ENCODE peak calls at places on chromosome 15, in seven cellular contexts. B, U, Z, D, R, A and Q are unnamed samples.

GRCh38 chr15:64807751-64808222 is 17.7 kb downstream of the PIF1 start:
- DNase-seq in B (no peak), U (no peak), Z (no peak), D (no peak), R (no peak), A (no peak), Q (no peak)

GRCh38 chr15:66023322-66023972 is 154.2 kb downstream of the RAB11A start:
- DNase-seq in B (no peak), U (no peak), Z (peak), D (no peak), R (no peak), A (no peak), Q (no peak)

GRCh38 chr15:63093486-63094205 is 28.0 kb upstream of the LACTB start:
- DNase-seq in B (peak), U (peak), Z (peak), D (peak), R (peak), A (peak), Q (peak)

GRCh38 chr15:74322558-74323180 is 44.8 kb downstream of the CYP11A1 start:
- DNase-seq in B (peak), U (peak), Z (peak), D (peak), R (peak), A (peak), Q (no peak)

GRCh38 chr15:63344737-63345390 is 36.8 kb downstream of the CA12 start:
- DNase-seq in B (peak), U (no peak), Z (no peak), D (peak), R (no peak), A (no peak), Q (no peak)

GRCh38 chr15:74752486-74753395 is 4.1 kb downstream of the CYP1A2 start:
- DNase-seq in B (peak), U (no peak), Z (no peak), D (no peak), R (no peak), A (no peak), Q (no peak)

GRCh38 chr15:29034593-29035364 is 149.0 kb downstream of the APBA2 start:
- DNase-seq in B (no peak), U (no peak), Z (no peak), D (no peak), R (no peak), A (no peak), Q (no peak)

GRCh38 chr15:91678003-91678402 is 175.5 kb upstream of the SLCO3A1 start:
- DNase-seq in B (peak), U (no peak), Z (no peak), D (no peak), R (no peak), A (no peak), Q (no peak)

GRCh38 chr15:39498642-39499041 is 82.2 kb upstream of the THBS1 start:
- DNase-seq in B (no peak), U (no peak), Z (no peak), D (no peak), R (no peak), A (no peak), Q (no peak)

GRCh38 chr15:77866596-77867125 is 210.8 kb downstream of the TBC1D2B start:
- DNase-seq in B (no peak), U (no peak), Z (no peak), D (no peak), R (no peak), A (no peak), Q (no peak)

GRCh38 chr15:61003683-61004299 is 225.3 kb downstream of the RORA start:
- DNase-seq in B (no peak), U (no peak), Z (no peak), D (no peak), R (no peak), A (no peak), Q (no peak)

GRCh38 chr15:68209735-68210408 is 4.7 kb upstream of the CALML4 start:
- DNase-seq in B (peak), U (peak), Z (no peak), D (no peak), R (no peak), A (no peak), Q (no peak)

GRCh38 chr15:40793216-40793989 is 13.5 kb upstream of the ZFYVE19 start:
- DNase-seq in B (peak), U (no peak), Z (peak), D (no peak), R (no peak), A (peak), Q (no peak)

GRCh38 chr15:69749797-69750196 is 297.2 kb downstream of the RPLP1 start:
- DNase-seq in B (no peak), U (no peak), Z (no peak), D (no peak), R (no peak), A (no peak), Q (no peak)

GRCh38 chr15:74312445-74313007 is 54.9 kb downstream of the CYP11A1 start:
- DNase-seq in B (no peak), U (no peak), Z (no peak), D (no peak), R (no peak), A (peak), Q (no peak)

GRCh38 chr15:47750030-47750739 is 32.9 kb downstream of the SEMA6D start:
- DNase-seq in B (peak), U (no peak), Z (peak), D (no peak), R (no peak), A (no peak), Q (no peak)

GRCh38 chr15:39454189-39454986 is 126.5 kb upstream of the THBS1 start:
- DNase-seq in B (peak), U (no peak), Z (no peak), D (no peak), R (no peak), A (peak), Q (no peak)

GRCh38 chr15:78077053-78077859 is at the start of gene TBC1D2B:
- DNase-seq in B (peak), U (peak), Z (peak), D (peak), R (peak), A (peak), Q (peak)

GRCh38 chr15:85334241-85334640 is 46.2 kb upstream of the AKAP13 start:
- DNase-seq in B (no peak), U (no peak), Z (no peak), D (no peak), R (no peak), A (no peak), Q (no peak)

GRCh38 chr15:100043732-100044131 is 298.0 kb downstream of the ADAMTS17 start:
- DNase-seq in B (peak), U (no peak), Z (no peak), D (no peak), R (no peak), A (no peak), Q (no peak)

GRCh38 chr15:77021803-77022381 is 27.0 kb downstream of the PSTPIP1 start:
- DNase-seq in B (peak), U (no peak), Z (peak), D (no peak), R (no peak), A (no peak), Q (no peak)

GRCh38 chr15:74449643-74450205 is 11.2 kb downstream of the UBL7 start:
- DNase-seq in B (no peak), U (no peak), Z (no peak), D (no peak), R (no peak), A (no peak), Q (no peak)

GRCh38 chr15:37289109-37289765 is 188.9 kb upstream of the MEIS2 start:
- DNase-seq in B (peak), U (no peak), Z (no peak), D (peak), R (no peak), A (no peak), Q (no peak)

GRCh38 chr15:85598718-85599398 is 195.9 kb downstream of the KLHL25 start:
- DNase-seq in B (no peak), U (no peak), Z (no peak), D (no peak), R (no peak), A (no peak), Q (no peak)

GRCh38 chr15:100349696-100350433 is 8.1 kb upstream of the ADAMTS17 start:
- DNase-seq in B (peak), U (peak), Z (peak), D (peak), R (peak), A (peak), Q (peak)

GRCh38 chr15:61169904-61170695 is 59.0 kb downstream of the RORA start:
- DNase-seq in B (no peak), U (no peak), Z (no peak), D (no peak), R (no peak), A (no peak), Q (no peak)

GRCh38 chr15:98177950-98178848 is 217.7 kb downstream of the ARRDC4 start:
- DNase-seq in B (peak), U (no peak), Z (peak), D (peak), R (peak), A (no peak), Q (peak)

GRCh38 chr15:33569036-33569435 is 258.3 kb downstream of the RYR3 start:
- DNase-seq in B (no peak), U (no peak), Z (no peak), D (no peak), R (no peak), A (no peak), Q (no peak)

GRCh38 chr15:37014566-37014965 is 85.8 kb downstream of the MEIS2 start:
- DNase-seq in B (peak), U (no peak), Z (no peak), D (no peak), R (no peak), A (no peak), Q (no peak)

GRCh38 chr15:91942676-91943417 is 89.3 kb downstream of the SLCO3A1 start:
- DNase-seq in B (peak), U (no peak), Z (peak), D (peak), R (no peak), A (peak), Q (peak)

GRCh38 chr15:32722126-32722525 is 4.3 kb downstream of the GREM1 start:
- DNase-seq in B (peak), U (no peak), Z (no peak), D (no peak), R (no peak), A (no peak), Q (no peak)

GRCh38 chr15:40871749-40872617 is 2.1 kb downstream of the RHOV start:
- DNase-seq in B (no peak), U (peak), Z (no peak), D (no peak), R (no peak), A (peak), Q (no peak)